ENCODE peak calls at places on chromosomes 13 and 19, in six cellular contexts. One of them, this sample, is unnamed. For H3K4me1, the result is how much of the 10 kb centered on the place peaks cover.

GRCh38 chr13:50850445-50850844 is 7.0 kb upstream of the DLEU7 start:
- DNase-seq in tibial artery: no peak
- DNase-seq in pancreas: no peak
- DNase-seq in spleen: no peak
- DNase-seq in CD8-positive, alpha-beta memory T cell: no peak
- DNase-seq in mucosa of descending colon: no peak
- DNase-seq in this sample: no peak

GRCh38 chr19:14450168-14450874 is 17.2 kb downstream of the PKN1 start:
- DNase-seq in tibial artery: no peak
- DNase-seq in mucosa of descending colon: peak
- DNase-seq in pancreas: no peak
- DNase-seq in spleen: no peak
- DNase-seq in CD8-positive, alpha-beta memory T cell: peak
- DNase-seq in this sample: no peak

GRCh38 chr13:76043882-76044281 is 407.8 kb downstream of the LMO7 start:
- DNase-seq in tibial artery: no peak
- DNase-seq in pancreas: no peak
- DNase-seq in mucosa of descending colon: no peak
- DNase-seq in spleen: no peak
- DNase-seq in CD8-positive, alpha-beta memory T cell: no peak
- DNase-seq in this sample: no peak

GRCh38 chr13:112748947-112749346 is 59.1 kb downstream of the ATP11A start:
- DNase-seq in pancreas: no peak
- DNase-seq in mucosa of descending colon: no peak
- DNase-seq in tibial artery: no peak
- DNase-seq in CD8-positive, alpha-beta memory T cell: no peak
- DNase-seq in spleen: peak
- DNase-seq in this sample: peak

GRCh38 chr13:64648293-64648692 is 2581.8 kb downstream of the PCDH9 start:
- DNase-seq in CD8-positive, alpha-beta memory T cell: no peak
- DNase-seq in spleen: no peak
- DNase-seq in tibial artery: no peak
- DNase-seq in pancreas: no peak
- DNase-seq in mucosa of descending colon: no peak
- DNase-seq in this sample: no peak

GRCh38 chr19:54462072-54462712 is 1.4 kb downstream of the LENG9 start:
- DNase-seq in mucosa of descending colon: peak
- DNase-seq in tibial artery: peak
- DNase-seq in CD8-positive, alpha-beta memory T cell: no peak
- DNase-seq in pancreas: peak
- DNase-seq in spleen: peak
- DNase-seq in this sample: no peak

GRCh38 chr13:50284540-50284939 is 269.3 kb downstream of the KCNRG start:
- DNase-seq in tibial artery: no peak
- DNase-seq in pancreas: no peak
- DNase-seq in mucosa of descending colon: no peak
- DNase-seq in CD8-positive, alpha-beta memory T cell: no peak
- DNase-seq in spleen: no peak
- DNase-seq in this sample: no peak

GRCh38 chr19:13574933-13575332 is 68.7 kb upstream of the CACNA1A start:
- DNase-seq in mucosa of descending colon: no peak
- DNase-seq in pancreas: no peak
- DNase-seq in CD8-positive, alpha-beta memory T cell: no peak
- DNase-seq in tibial artery: no peak
- DNase-seq in spleen: no peak
- DNase-seq in this sample: no peak

GRCh38 chr19:49746206-49746958 is 16.7 kb downstream of the TSKS start:
- DNase-seq in CD8-positive, alpha-beta memory T cell: peak
- DNase-seq in pancreas: no peak
- DNase-seq in tibial artery: no peak
- DNase-seq in mucosa of descending colon: peak
- DNase-seq in spleen: peak
- DNase-seq in this sample: peak

GRCh38 chr13:48446454-48446853 is 33.5 kb upstream of the LPAR6 start:
- DNase-seq in pancreas: no peak
- DNase-seq in mucosa of descending colon: no peak
- DNase-seq in spleen: no peak
- DNase-seq in tibial artery: no peak
- DNase-seq in CD8-positive, alpha-beta memory T cell: no peak
- DNase-seq in this sample: no peak

GRCh38 chr19:44648536-44649370 is 5.0 kb downstream of the PVR start:
- DNase-seq in CD8-positive, alpha-beta memory T cell: no peak
- DNase-seq in pancreas: no peak
- DNase-seq in spleen: peak
- DNase-seq in mucosa of descending colon: no peak
- DNase-seq in tibial artery: no peak
- DNase-seq in this sample: peak

GRCh38 chr19:10286803-10287737 is at the start of gene ICAM4:
- DNase-seq in mucosa of descending colon: peak
- DNase-seq in CD8-positive, alpha-beta memory T cell: no peak
- DNase-seq in pancreas: no peak
- DNase-seq in spleen: peak
- DNase-seq in tibial artery: no peak
- DNase-seq in this sample: peak

GRCh38 chr19:17687857-17688784 is at the start of gene UNC13A:
- DNase-seq in tibial artery: no peak
- DNase-seq in mucosa of descending colon: peak
- DNase-seq in CD8-positive, alpha-beta memory T cell: peak
- DNase-seq in spleen: peak
- DNase-seq in pancreas: peak
- DNase-seq in this sample: peak

GRCh38 chr13:100789481-100789880 is 114.9 kb upstream of the TMTC4 start:
- DNase-seq in spleen: no peak
- DNase-seq in pancreas: peak
- DNase-seq in mucosa of descending colon: no peak
- DNase-seq in CD8-positive, alpha-beta memory T cell: no peak
- DNase-seq in tibial artery: no peak
- DNase-seq in this sample: no peak

GRCh38 chr13:49681837-49682236 is 9.4 kb downstream of the EBPL start:
- DNase-seq in spleen: no peak
- DNase-seq in pancreas: no peak
- DNase-seq in mucosa of descending colon: no peak
- DNase-seq in tibial artery: no peak
- DNase-seq in CD8-positive, alpha-beta memory T cell: no peak
- DNase-seq in this sample: no peak

GRCh38 chr19:51687791-51688664 is 5.1 kb upstream of the SPACA6 start:
- DNase-seq in mucosa of descending colon: peak
- DNase-seq in pancreas: peak
- DNase-seq in spleen: peak
- DNase-seq in CD8-positive, alpha-beta memory T cell: no peak
- DNase-seq in tibial artery: peak
- DNase-seq in this sample: peak

GRCh38 chr19:18500820-18501219 is 21.1 kb downstream of the ELL start:
- DNase-seq in spleen: peak
- DNase-seq in tibial artery: peak
- DNase-seq in CD8-positive, alpha-beta memory T cell: no peak
- DNase-seq in pancreas: peak
- DNase-seq in mucosa of descending colon: no peak
- DNase-seq in this sample: peak

GRCh38 chr13:80408270-80408669 is 67.3 kb upstream of the SPRY2 start:
- DNase-seq in CD8-positive, alpha-beta memory T cell: no peak
- DNase-seq in spleen: no peak
- DNase-seq in pancreas: peak
- DNase-seq in tibial artery: no peak
- DNase-seq in mucosa of descending colon: no peak
- DNase-seq in this sample: no peak

GRCh38 chr19:23787106-23787505 is 28.4 kb upstream of the ZNF681 start:
- DNase-seq in mucosa of descending colon: no peak
- DNase-seq in tibial artery: no peak
- DNase-seq in CD8-positive, alpha-beta memory T cell: no peak
- DNase-seq in pancreas: no peak
- DNase-seq in spleen: no peak
- DNase-seq in this sample: no peak

GRCh38 chr13:101875717-101876393 is 423.4 kb downstream of the ITGBL1 start:
- DNase-seq in CD8-positive, alpha-beta memory T cell: no peak
- DNase-seq in mucosa of descending colon: no peak
- DNase-seq in pancreas: no peak
- DNase-seq in spleen: no peak
- DNase-seq in tibial artery: no peak
- DNase-seq in this sample: no peak

GRCh38 chr13:112893570-112894422 is 75.2 kb upstream of the MCF2L start:
- DNase-seq in spleen: peak
- DNase-seq in tibial artery: no peak
- DNase-seq in pancreas: peak
- DNase-seq in CD8-positive, alpha-beta memory T cell: no peak
- DNase-seq in mucosa of descending colon: peak
- DNase-seq in this sample: no peak

GRCh38 chr13:112457081-112457480 is 80.9 kb downstream of the SPACA7 start:
- DNase-seq in mucosa of descending colon: no peak
- DNase-seq in tibial artery: no peak
- DNase-seq in pancreas: no peak
- DNase-seq in spleen: no peak
- DNase-seq in CD8-positive, alpha-beta memory T cell: no peak
- DNase-seq in this sample: no peak

GRCh38 chr13:105368781-105369180 is 1166.7 kb downstream of the EFNB2 start:
- DNase-seq in tibial artery: no peak
- DNase-seq in pancreas: no peak
- DNase-seq in spleen: no peak
- DNase-seq in mucosa of descending colon: no peak
- DNase-seq in CD8-positive, alpha-beta memory T cell: no peak
- DNase-seq in this sample: no peak

GRCh38 chr13:105365831-105366230 is 1169.6 kb downstream of the EFNB2 start:
- DNase-seq in pancreas: no peak
- DNase-seq in mucosa of descending colon: no peak
- DNase-seq in tibial artery: no peak
- DNase-seq in CD8-positive, alpha-beta memory T cell: no peak
- DNase-seq in spleen: no peak
- DNase-seq in this sample: no peak

DNA sequence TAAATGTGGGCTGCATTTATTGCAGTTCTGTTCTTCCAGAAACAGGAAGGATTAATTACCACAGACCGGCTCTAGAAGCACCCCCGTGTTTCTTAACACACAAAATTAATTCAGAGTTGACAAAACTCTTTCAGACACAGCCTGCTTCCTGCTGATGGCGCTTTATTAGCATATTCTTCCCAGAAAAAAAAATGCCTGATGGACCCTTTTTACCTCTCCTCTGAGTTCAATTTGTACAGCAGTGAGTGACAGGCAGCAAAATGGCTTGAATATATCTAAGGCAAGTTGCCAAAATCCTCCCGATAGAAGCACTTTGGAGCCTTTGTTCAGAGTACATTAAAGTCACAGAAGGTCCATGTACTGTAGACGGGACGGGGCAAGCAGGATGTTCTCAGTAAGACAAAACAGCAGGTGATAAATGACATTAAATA is 1171.7 kb downstream of the EFNB2 start:
- DNase-seq in CD8-positive, alpha-beta memory T cell: no peak
- DNase-seq in pancreas: no peak
- DNase-seq in tibial artery: no peak
- DNase-seq in mucosa of descending colon: no peak
- DNase-seq in spleen: no peak
- DNase-seq in this sample: no peak
- H3K4me3 ChIP-seq in CD8-positive, alpha-beta memory T cell: no peak
- H3K4me3 ChIP-seq in pancreas: no peak
- H3K4me3 ChIP-seq in tibial artery: no peak
- H3K4me3 ChIP-seq in mucosa of descending colon: no peak
- H3K4me3 ChIP-seq in spleen: no peak
- H3K4me3 ChIP-seq in this sample: no peak

GRCh38 chr13:33489563-33489962 is 204.0 kb upstream of the STARD13 start:
- DNase-seq in CD8-positive, alpha-beta memory T cell: no peak
- DNase-seq in tibial artery: no peak
- DNase-seq in pancreas: no peak
- DNase-seq in mucosa of descending colon: no peak
- DNase-seq in spleen: no peak
- DNase-seq in this sample: no peak
- H3K4me1 ChIP-seq in CD8-positive, alpha-beta memory T cell: under half
- H3K4me1 ChIP-seq in tibial artery: under half
- H3K4me1 ChIP-seq in pancreas: under half
- H3K4me1 ChIP-seq in mucosa of descending colon: under half
- H3K4me1 ChIP-seq in spleen: under half
- H3K4me1 ChIP-seq in this sample: under half

GRCh38 chr19:1213391-1214286 is 8.1 kb downstream of the STK11 start:
- DNase-seq in tibial artery: peak
- DNase-seq in spleen: peak
- DNase-seq in CD8-positive, alpha-beta memory T cell: peak
- DNase-seq in pancreas: no peak
- DNase-seq in mucosa of descending colon: peak
- DNase-seq in this sample: peak
- H3K4me3 ChIP-seq in tibial artery: peak
- H3K4me3 ChIP-seq in spleen: no peak
- H3K4me3 ChIP-seq in CD8-positive, alpha-beta memory T cell: no peak
- H3K4me3 ChIP-seq in pancreas: no peak
- H3K4me3 ChIP-seq in mucosa of descending colon: no peak
- H3K4me3 ChIP-seq in this sample: no peak

GRCh38 chr19:3783660-3784584 is 2.3 kb downstream of the MATK start:
- DNase-seq in CD8-positive, alpha-beta memory T cell: peak
- DNase-seq in pancreas: no peak
- DNase-seq in spleen: peak
- DNase-seq in tibial artery: no peak
- DNase-seq in mucosa of descending colon: no peak
- DNase-seq in this sample: no peak

GRCh38 chr19:3781603-3782002 is 4.6 kb downstream of the MATK start:
- DNase-seq in CD8-positive, alpha-beta memory T cell: no peak
- DNase-seq in mucosa of descending colon: no peak
- DNase-seq in tibial artery: no peak
- DNase-seq in pancreas: no peak
- DNase-seq in spleen: no peak
- DNase-seq in this sample: no peak

GRCh38 chr19:3780786-3781304 is 5.3 kb downstream of the MATK start:
- DNase-seq in CD8-positive, alpha-beta memory T cell: no peak
- DNase-seq in tibial artery: no peak
- DNase-seq in spleen: no peak
- DNase-seq in mucosa of descending colon: no peak
- DNase-seq in pancreas: no peak
- DNase-seq in this sample: no peak

GRCh38 chr19:3782903-3783302 is 3.3 kb downstream of the MATK start:
- DNase-seq in spleen: no peak
- DNase-seq in mucosa of descending colon: no peak
- DNase-seq in tibial artery: no peak
- DNase-seq in CD8-positive, alpha-beta memory T cell: no peak
- DNase-seq in pancreas: no peak
- DNase-seq in this sample: no peak

DNA sequence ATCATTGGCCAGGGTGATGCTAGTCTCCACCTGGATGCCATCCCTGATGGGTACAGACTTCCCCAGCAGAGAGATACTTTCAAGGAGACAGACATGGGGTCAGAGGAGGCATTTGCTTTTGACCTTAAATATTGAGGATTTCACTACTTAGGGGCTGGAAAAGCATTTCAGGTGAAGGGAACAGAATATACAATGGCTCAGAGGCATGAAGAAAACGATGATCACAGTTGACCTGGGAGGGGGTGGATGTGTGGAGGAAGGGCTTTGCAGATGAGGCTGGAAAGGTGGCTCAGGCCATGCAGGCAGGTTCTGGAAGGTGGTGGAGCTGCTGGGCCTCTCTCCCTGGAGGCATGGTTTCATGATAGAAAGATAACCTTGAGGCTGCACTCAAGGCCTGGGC is 3.9 kb downstream of the MATK start:
- DNase-seq in CD8-positive, alpha-beta memory T cell: no peak
- DNase-seq in mucosa of descending colon: no peak
- DNase-seq in spleen: no peak
- DNase-seq in pancreas: no peak
- DNase-seq in tibial artery: no peak
- DNase-seq in this sample: no peak
- H3K4me1 ChIP-seq in CD8-positive, alpha-beta memory T cell: under half
- H3K4me1 ChIP-seq in mucosa of descending colon: under half
- H3K4me1 ChIP-seq in spleen: under half
- H3K4me1 ChIP-seq in pancreas: under half
- H3K4me1 ChIP-seq in tibial artery: under half
- H3K4me1 ChIP-seq in this sample: under half

GRCh38 chr13:31227870-31228269 is 28.1 kb downstream of the B3GLCT start:
- DNase-seq in tibial artery: no peak
- DNase-seq in pancreas: no peak
- DNase-seq in spleen: no peak
- DNase-seq in CD8-positive, alpha-beta memory T cell: no peak
- DNase-seq in mucosa of descending colon: no peak
- DNase-seq in this sample: no peak
- H3K4me3 ChIP-seq in tibial artery: no peak
- H3K4me3 ChIP-seq in pancreas: no peak
- H3K4me3 ChIP-seq in spleen: no peak
- H3K4me3 ChIP-seq in CD8-positive, alpha-beta memory T cell: no peak
- H3K4me3 ChIP-seq in mucosa of descending colon: no peak
- H3K4me3 ChIP-seq in this sample: no peak

This sample was measured in heart right ventricle.